ENCODE peak calls at places on chromosomes 13 and 19, in five cellular contexts. U is GM23338, L is brain microvascular endothelial cell, X is omental fat pad, R is cardiac muscle cell. V is an unnamed sample.

GRCh38 chr13:20064128-20064527 is 96.7 kb downstream of the GJA3 start:
- DNase-seq in U (no peak), L (peak), X (no peak), R (no peak), V (no peak)

GRCh38 chr19:58578430-58578925 is 5.3 kb upstream of the MZF1 start:
- DNase-seq in U (no peak), L (no peak), X (no peak), R (no peak), V (peak)

GRCh38 chr13:78317030-78317429 is 286.3 kb downstream of the POU4F1 start:
- DNase-seq in U (peak), L (no peak), X (no peak), R (peak), V (no peak)

GRCh38 chr19:53537126-53537522 is 821 bp upstream of the ZNF331 start:
- DNase-seq in U (no peak), L (no peak), X (no peak), R (no peak), V (no peak)

GRCh38 chr13:109974354-109974753 is 188.0 kb upstream of the IRS2 start:
- DNase-seq in U (no peak), L (peak), X (no peak), R (no peak), V (no peak)

GRCh38 chr13:84686458-84686857 is 804.2 kb upstream of the SLITRK1 start:
- DNase-seq in U (no peak), L (no peak), X (no peak), R (no peak), V (no peak)

GRCh38 chr19:39325778-39326680 is 5.4 kb upstream of the LRFN1 start:
- DNase-seq in U (peak), L (peak), X (no peak), R (no peak), V (no peak)

GRCh38 chr19:10145031-10145430 is 25.3 kb upstream of the EIF3G start:
- DNase-seq in U (no peak), L (no peak), X (no peak), R (no peak), V (no peak)

GRCh38 chr19:52935434-52935833 is 12.2 kb upstream of the ZNF888 start:
- DNase-seq in U (no peak), L (peak), X (no peak), R (no peak), V (no peak)

GRCh38 chr13:77429320-77430142 is 102.6 kb upstream of the MYCBP2 start:
- DNase-seq in U (no peak), L (peak), X (no peak), R (no peak), V (peak)

GRCh38 chr13:94481966-94482365 is 2.5 kb upstream of the DCT start:
- DNase-seq in U (no peak), L (peak), X (no peak), R (no peak), V (no peak)

GRCh38 chr19:6228523-6229215 is 51.1 kb downstream of the MLLT1 start:
- DNase-seq in U (no peak), L (no peak), X (no peak), R (no peak), V (no peak)

GRCh38 chr19:2336528-2337328 is 8.2 kb downstream of the SPPL2B start:
- DNase-seq in U (no peak), L (no peak), X (no peak), R (no peak), V (no peak)

GRCh38 chr13:45370922-45371406 is 30.0 kb upstream of the TPT1 start:
- DNase-seq in U (peak), L (peak), X (peak), R (peak), V (peak)

GRCh38 chr19:58157045-58157728 is 6.6 kb upstream of the ZNF329 start:
- DNase-seq in U (peak), L (no peak), X (no peak), R (no peak), V (no peak)

GRCh38 chr13:26760835-26761582 is 423 bp upstream of the GPR12 start:
- DNase-seq in U (peak), L (no peak), X (no peak), R (no peak), V (peak)

GRCh38 chr19:5470264-5470671 is 15.1 kb downstream of the ZNRF4 start:
- DNase-seq in U (no peak), L (no peak), X (no peak), R (no peak), V (no peak)

GRCh38 chr13:24995225-24995804 is 100.6 kb upstream of the PABPC3 start:
- DNase-seq in U (peak), L (peak), X (no peak), R (peak), V (peak)

GRCh38 chr19:37763488-37763887 is 15.9 kb downstream of the ZNF573 start:
- DNase-seq in U (no peak), L (no peak), X (no peak), R (no peak), V (no peak)

GRCh38 chr13:103282571-103283450 is 216.6 kb upstream of the SLC10A2 start:
- DNase-seq in U (no peak), L (peak), X (no peak), R (peak), V (no peak)

GRCh38 chr13:85608255-85608829 is 190.9 kb downstream of the SLITRK6 start:
- DNase-seq in U (peak), L (no peak), X (no peak), R (no peak), V (no peak)

GRCh38 chr19:34474233-34474989 is 7.1 kb upstream of the WTIP start:
- DNase-seq in U (no peak), L (no peak), X (no peak), R (no peak), V (no peak)

GRCh38 chr19:40691421-40692211 is 1.2 kb upstream of the NUMBL start:
- DNase-seq in U (peak), L (no peak), X (no peak), R (no peak), V (no peak)

GRCh38 chr13:50577806-50578205 is 265.7 kb downstream of the DLEU7 start:
- DNase-seq in U (no peak), L (no peak), X (no peak), R (no peak), V (no peak)

GRCh38 chr19:6639439-6639838 is 30.5 kb downstream of the TNFSF14 start:
- DNase-seq in U (no peak), L (peak), X (no peak), R (no peak), V (no peak)

GRCh38 chr13:21676611-21677021 is 5.7 kb downstream of the FGF9 start:
- DNase-seq in U (peak), L (no peak), X (no peak), R (peak), V (no peak)
- TF ChIP-seq CTCF in U (peak), L (peak), X (no peak), R (no peak), V (no peak)

DNA sequence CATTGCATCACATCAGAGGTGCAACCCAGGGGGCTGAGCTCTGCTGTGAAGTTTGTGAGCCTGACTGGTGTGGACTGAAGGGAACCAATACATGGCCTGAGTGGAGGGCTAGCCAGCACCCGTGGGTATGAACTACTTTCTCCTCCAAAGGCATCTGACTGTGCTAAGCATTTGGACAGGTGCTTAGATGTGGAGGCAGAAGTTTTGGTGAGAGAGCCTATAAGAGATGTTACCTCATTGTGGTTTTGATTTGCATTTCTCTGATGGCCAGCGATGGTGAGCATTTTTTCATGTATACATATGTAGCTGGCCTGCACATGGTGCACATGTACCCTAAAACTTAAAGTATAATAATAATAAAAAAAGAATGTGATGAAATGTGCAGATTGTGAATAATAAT is 46.9 kb downstream of the TEX29 start:
- DNase-seq in U (no peak), L (no peak), X (no peak), R (no peak), V (no peak)
- TF ChIP-seq CTCF in U (no peak), L (no peak), X (no peak), R (no peak), V (no peak)

GRCh38 chr19:35703343-35703742 is 1.0 kb upstream of the ZBTB32 start:
- DNase-seq in U (peak), L (no peak), X (no peak), R (no peak), V (no peak)

GRCh38 chr19:35696835-35697234 is 7.5 kb upstream of the ZBTB32 start:
- DNase-seq in U (no peak), L (no peak), X (no peak), R (no peak), V (peak)

GRCh38 chr19:35704218-35704617 is at the start of gene ZBTB32:
- DNase-seq in U (peak), L (peak), X (no peak), R (peak), V (peak)

GRCh38 chr19:35708391-35708790 is 4.0 kb downstream of the ZBTB32 start:
- DNase-seq in U (no peak), L (no peak), X (no peak), R (no peak), V (no peak)

DNA sequence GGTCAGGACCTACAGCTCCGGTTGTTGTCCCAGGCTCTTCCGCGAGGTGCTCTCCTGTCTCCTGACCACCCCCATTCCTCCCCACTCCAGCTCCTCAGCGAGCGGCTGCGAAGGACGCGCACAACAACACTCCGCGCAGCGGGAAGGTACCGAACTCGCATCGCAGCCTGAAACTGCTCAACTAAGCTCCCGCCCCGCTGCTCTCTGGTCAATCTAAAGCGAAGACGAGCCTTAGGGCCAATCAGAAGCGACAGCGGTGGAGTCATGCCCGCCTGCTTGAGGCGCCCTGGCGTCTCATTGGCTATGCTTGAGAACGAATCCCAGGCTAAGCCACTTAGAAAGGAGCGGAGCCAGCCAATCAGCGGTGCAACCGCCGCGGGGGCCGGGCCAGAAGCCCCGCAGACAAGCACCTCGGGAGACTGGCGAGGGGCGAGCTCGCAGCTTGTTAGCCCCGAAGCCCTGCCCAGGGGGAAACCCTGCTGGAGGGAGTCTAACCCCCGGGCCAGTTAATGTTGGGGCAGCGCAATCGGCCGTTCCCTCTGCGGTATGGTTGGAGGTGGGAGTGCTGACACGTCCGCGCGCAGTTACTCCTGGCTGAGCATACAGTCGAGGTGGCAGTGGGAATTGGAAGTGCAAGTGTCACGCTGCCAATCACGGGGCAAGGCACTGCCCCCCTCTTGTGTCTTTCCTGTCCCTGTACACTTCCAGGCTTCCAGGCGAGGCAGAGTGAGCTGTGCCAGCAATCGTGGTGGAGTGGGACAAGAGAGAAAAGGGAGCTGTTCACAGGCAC is 1.9 kb upstream of the ZBTB32 start:
- DNase-seq in U (peak), L (peak), X (peak), R (peak), V (peak)
- TF ChIP-seq CTCF in U (no peak), L (no peak), X (no peak), R (no peak), V (no peak)

GRCh38 chr19:7932276-7932929 is 6.5 kb upstream of the CTXN1 start:
- DNase-seq in U (no peak), L (no peak), X (no peak), R (no peak), V (no peak)

GRCh38 chr19:7932930-7933300 is 7.0 kb upstream of the CTXN1 start:
- DNase-seq in U (no peak), L (no peak), X (no peak), R (no peak), V (no peak)

GRCh38 chr19:7934766-7935165 is 8.7 kb downstream of the TIMM44 start:
- DNase-seq in U (no peak), L (no peak), X (no peak), R (no peak), V (no peak)

GRCh38 chr19:7933828-7934725 is 8.1 kb upstream of the CTXN1 start:
- DNase-seq in U (no peak), L (no peak), X (no peak), R (no peak), V (no peak)

GRCh38 chr19:7933411-7933810 is 7.5 kb upstream of the CTXN1 start:
- DNase-seq in U (peak), L (no peak), X (no peak), R (no peak), V (no peak)
- TF ChIP-seq CTCF in U (peak), L (peak), X (no peak), R (peak), V (no peak)

GRCh38 chr13:37598572-37598971 is at the start of gene POSTN:
- DNase-seq in U (no peak), L (peak), X (no peak), R (peak), V (no peak)

GRCh38 chr13:37599509-37599908 is 941 bp upstream of the POSTN start:
- DNase-seq in U (no peak), L (no peak), X (no peak), R (no peak), V (no peak)

GRCh38 chr13:37608750-37609339 is 10.3 kb upstream of the POSTN start:
- DNase-seq in U (no peak), L (no peak), X (no peak), R (no peak), V (no peak)

GRCh38 chr13:37597477-37597876 is 1.1 kb downstream of the POSTN start:
- DNase-seq in U (no peak), L (no peak), X (no peak), R (no peak), V (no peak)

DNA sequence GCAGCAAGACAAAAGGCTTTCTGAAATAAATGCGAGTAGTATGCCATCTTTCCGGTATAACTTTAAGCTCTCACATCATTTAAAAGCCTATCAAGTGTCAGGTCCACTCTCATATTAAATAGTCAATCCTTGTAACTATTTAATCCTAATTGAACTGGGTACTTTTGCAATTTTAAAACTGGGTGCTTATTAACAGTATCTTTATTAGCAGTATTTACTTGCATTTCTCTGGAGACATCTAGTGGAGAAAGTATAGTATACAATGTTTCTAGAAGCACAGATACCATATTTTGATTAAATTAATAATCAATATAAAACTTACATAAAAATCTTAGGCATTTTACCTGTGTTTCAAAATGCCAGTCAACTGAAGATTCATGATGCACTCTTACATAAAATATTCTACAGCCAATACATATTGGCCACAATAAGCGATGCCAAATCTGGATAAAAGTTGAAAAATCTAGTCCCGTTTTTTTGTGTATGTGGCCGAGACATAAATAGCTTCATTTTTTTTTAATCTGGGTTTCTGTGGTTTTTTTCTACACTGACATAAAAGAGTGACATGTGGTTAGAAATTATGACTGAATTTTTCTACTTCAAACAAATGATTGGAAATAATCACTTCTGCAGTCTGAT is 4.3 kb upstream of the POSTN start:
- DNase-seq in U (no peak), L (no peak), X (no peak), R (peak), V (no peak)
- TF ChIP-seq CTCF in U (peak), L (peak), X (no peak), R (peak), V (peak)

DNA sequence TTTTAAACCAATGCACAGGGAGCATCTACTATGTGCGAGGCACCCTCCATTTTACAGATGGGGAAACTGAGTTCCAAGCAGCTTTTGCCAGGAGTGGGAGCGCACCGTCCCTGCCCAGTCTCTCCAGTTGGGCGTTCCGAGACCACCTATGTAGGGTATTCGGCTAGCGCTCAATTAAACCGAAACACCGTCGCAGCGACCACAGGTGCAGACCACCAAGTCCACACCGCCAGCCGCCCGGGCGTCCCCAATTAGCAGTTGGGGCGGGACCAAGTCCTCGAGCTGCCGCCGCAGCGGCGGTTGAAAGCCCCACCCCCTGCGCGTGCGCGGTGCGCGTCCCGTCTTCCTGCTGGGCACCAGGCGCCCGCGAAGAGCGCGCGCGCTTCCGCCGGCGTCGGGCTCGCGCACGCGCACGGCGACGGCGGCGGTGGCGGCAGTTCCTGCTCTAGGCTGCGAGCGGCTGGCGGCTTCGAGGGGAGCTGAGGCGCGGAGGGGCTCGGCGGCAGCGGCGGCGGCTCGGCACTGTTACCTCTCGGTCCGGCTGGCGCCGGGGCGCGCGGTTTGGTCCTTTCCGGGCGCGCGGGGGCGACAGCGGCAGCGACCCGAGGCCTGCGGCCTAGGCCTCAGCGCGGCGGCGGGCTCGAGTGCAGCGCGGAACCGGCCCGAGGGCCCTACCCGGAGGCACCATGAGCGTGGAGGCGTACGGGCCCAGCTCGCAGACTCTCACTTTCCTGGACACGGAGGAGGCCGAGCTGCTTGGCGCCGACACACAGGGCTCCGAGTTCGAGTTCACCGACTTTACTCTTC is at the start of gene UPF1:
- DNase-seq in U (peak), L (peak), X (peak), R (peak), V (peak)
- TF ChIP-seq CTCF in U (no peak), L (no peak), X (no peak), R (no peak), V (no peak)